ENCODE peak calls at places on chromosomes 4 and X, in four cellular contexts. J is HCT116, H is H1, V is K562. Y is an unnamed sample.

GRCh38 chr4:138297743-138298405 is 55.7 kb upstream of the SLC7A11 start:
- DNase-seq in J (no peak), H (no peak), V (no peak), Y (no peak)

GRCh38 chr4:13445841-13446790 is 38.0 kb downstream of the RAB28 start:
- DNase-seq in J (no peak), H (peak), V (peak), Y (no peak)

GRCh38 chr4:163554870-163555465 is 60.5 kb downstream of the TMA16 start:
- DNase-seq in J (no peak), H (no peak), V (peak), Y (no peak)

GRCh38 chr4:135325264-135325663 is 1123.7 kb upstream of the PABPC4L start:
- DNase-seq in J (no peak), H (no peak), V (no peak), Y (no peak)

GRCh38 chrX:103538728-103539127 is 19.4 kb upstream of the RAB40A start:
- DNase-seq in J (no peak), H (no peak), V (no peak), Y (peak)

GRCh38 chr4:4406455-4407298 is 19.8 kb downstream of the NSG1 start:
- DNase-seq in J (no peak), H (no peak), V (no peak), Y (no peak)

GRCh38 chr4:11814758-11815157 is 386.1 kb upstream of the HS3ST1 start:
- DNase-seq in J (no peak), H (no peak), V (no peak), Y (no peak)

GRCh38 chrX:96715412-96715940 is 30.8 kb downstream of the DIAPH2 start:
- DNase-seq in J (no peak), H (no peak), V (no peak), Y (no peak)

GRCh38 chrX:103253608-103254007 is 1.3 kb downstream of the TCEAL8 start:
- DNase-seq in J (no peak), H (no peak), V (peak), Y (no peak)

DNA sequence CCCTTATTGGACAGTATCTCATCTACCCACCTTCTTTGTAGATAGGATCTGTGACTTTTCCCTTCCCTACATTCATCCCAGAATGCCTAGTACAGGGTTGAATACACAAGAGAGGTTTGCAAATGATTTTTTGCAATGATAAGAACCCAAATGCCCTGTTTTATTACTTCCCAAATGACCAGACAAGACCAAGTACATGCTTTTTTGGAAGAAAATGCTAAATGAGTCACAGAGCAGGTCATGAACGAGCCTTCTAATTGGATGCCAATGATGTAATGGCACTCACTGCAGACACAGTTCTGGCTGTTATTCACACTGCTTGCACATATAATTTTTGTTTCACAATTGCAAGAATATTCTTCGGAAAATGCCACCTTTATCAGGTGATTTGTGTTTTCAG is 17.8 kb upstream of the GABRQ start:
- DNase-seq in J (no peak), H (no peak), V (no peak), Y (no peak)
- TF ChIP-seq JUND in J (no peak), H (no peak), V (no peak), Y (no peak)

GRCh38 chrX:70481424-70481823 is 36.8 kb downstream of the DLG3 start:
- DNase-seq in J (no peak), H (no peak), V (no peak), Y (no peak)
- TF ChIP-seq JUND in J (no peak), H (no peak), V (no peak), Y (no peak)

DNA sequence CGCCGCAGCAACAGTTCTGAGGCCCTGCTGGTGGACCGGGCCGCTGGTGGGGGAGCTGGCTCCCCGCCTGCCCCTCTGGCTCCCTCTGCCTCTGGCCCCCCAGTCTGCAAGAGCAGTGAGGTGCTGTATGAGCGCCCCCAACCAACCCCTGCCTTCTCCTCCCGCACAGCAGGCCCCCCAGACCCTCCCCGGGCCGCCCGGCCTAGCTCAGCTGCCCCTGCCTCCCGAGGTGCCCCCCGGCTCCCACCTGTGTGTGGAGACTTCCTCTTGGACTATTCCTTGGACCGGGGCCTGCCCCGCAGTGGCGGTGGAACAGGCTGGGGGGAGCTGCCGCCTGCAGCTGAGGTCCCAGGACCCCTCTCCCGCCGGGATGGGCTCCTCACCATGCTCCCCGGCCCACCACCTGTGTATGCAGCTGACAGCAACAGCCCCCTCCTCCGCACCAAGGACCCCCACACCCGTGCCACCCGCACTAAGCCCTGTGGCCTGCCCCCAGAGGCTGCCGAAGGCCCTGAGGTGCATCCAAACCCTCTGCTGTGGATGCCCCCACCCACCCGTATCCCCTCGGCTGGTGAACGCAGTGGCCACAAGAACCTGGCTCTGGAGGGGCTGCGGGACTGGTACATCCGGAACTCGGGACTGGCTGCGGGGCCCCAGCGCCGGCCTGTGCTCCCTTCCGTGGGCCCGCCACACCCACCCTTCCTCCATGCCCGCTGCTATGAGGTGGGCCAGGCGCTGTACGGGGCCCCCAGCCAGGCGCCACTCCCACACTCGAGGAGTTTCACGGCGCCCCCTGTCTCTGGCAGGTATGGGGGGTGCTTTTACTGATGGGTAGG is 6.3 kb downstream of the PRAF2 start:
- DNase-seq in J (no peak), H (no peak), V (no peak), Y (no peak)
- TF ChIP-seq JUND in J (no peak), H (no peak), V (no peak), Y (no peak)

DNA sequence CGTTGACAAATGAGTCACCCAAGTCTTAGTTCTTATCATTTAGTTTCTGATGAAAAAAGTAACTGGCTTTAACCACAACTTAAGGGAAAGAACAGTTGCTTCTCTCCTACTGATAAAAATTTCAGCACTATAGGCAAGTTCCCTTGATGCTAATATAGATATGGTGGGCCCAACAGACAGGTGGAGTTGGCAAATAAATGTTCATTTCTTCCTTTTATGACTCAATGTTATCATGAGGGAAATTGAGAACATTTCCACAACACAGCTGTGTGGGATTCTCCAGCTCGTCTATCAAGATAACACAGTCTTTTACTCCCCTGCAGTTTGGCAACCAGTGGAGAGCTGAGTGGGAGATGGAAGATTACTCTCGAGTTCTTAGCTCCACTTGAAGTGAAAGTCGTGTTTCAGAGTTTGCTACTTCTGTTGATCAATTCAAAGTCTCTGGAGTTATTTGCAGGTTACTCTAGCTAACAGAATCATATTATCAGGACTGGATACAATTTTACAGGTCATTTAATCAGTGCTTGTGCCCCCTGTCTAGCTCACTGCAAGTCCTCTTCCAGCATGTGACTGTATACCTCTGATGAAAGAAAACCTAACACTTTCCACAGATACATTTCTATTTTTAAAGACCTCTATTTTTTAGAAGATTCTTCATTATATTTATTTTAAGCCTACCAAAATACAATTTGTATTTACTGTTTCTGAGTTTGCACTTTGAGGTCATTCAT is 270.6 kb upstream of the GK2 start:
- DNase-seq in J (no peak), H (no peak), V (peak), Y (no peak)
- TF ChIP-seq JUND in J (no peak), H (no peak), V (peak), Y (no peak)

DNA sequence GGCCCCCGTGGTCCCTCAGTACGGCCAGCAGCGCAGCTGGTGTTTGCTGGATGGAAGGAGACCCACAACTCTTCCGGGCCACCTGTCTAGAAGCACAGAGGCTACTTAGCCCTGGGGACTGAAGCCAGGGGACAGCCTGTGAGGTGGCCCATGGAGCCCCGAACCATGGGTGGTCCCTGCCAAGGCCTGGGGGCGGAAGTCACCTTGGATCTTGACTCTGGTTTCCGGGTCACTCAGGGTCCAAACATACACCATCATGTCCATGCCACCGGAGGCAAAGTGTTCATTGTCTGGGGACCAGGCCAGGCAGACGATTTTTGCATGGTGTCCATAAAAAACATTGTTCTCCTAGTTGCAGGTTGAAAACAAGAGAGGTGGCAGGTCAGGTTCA is 39.5 kb downstream of the WDR1 start:
- DNase-seq in J (no peak), H (no peak), V (no peak), Y (no peak)
- TF ChIP-seq JUND in J (no peak), H (no peak), V (no peak), Y (no peak)

GRCh38 chrX:141642979-141643378 is 53.5 kb downstream of the SPANXA2 start:
- DNase-seq in J (no peak), H (no peak), V (no peak), Y (no peak)
- TF ChIP-seq JUND in J (no peak), H (no peak), V (no peak), Y (no peak)

DNA sequence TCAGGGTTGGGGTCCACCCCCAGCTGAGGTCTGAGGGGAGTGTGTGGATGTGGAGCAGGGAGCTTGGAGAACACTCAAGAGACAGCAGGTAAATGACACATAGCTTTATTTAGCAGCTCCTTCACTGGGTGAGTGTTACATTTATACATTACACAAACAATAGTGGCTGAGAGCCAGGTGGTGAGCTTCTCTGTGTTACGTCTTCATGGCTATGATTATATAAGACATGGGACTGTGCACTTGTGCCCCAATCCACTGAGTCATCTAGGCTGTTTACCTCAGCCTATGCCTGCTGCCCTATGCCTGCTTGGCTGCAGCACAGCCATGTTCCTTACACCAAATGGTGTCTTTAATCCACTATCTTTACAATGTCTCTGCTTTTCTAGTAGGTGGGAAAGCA is 459.6 kb downstream of the AFF2 start:
- DNase-seq in J (no peak), H (no peak), V (no peak), Y (no peak)
- TF ChIP-seq JUND in J (no peak), H (no peak), V (no peak), Y (no peak)

GRCh38 chr4:143286733-143287570 is 49.7 kb upstream of the GAB1 start:
- DNase-seq in J (no peak), H (no peak), V (peak), Y (no peak)

GRCh38 chr4:143286058-143286457 is 50.6 kb upstream of the GAB1 start:
- DNase-seq in J (no peak), H (no peak), V (no peak), Y (no peak)

GRCh38 chr4:143281507-143282169 is 55.0 kb upstream of the GAB1 start:
- DNase-seq in J (no peak), H (no peak), V (no peak), Y (no peak)

GRCh38 chr4:143287571-143287923 is 49.1 kb upstream of the GAB1 start:
- DNase-seq in J (no peak), H (no peak), V (peak), Y (no peak)

GRCh38 chr4:143282170-143282760 is 54.4 kb upstream of the GAB1 start:
- DNase-seq in J (no peak), H (no peak), V (no peak), Y (no peak)
- TF ChIP-seq JUND in J (no peak), H (no peak), V (no peak), Y (no peak)

DNA sequence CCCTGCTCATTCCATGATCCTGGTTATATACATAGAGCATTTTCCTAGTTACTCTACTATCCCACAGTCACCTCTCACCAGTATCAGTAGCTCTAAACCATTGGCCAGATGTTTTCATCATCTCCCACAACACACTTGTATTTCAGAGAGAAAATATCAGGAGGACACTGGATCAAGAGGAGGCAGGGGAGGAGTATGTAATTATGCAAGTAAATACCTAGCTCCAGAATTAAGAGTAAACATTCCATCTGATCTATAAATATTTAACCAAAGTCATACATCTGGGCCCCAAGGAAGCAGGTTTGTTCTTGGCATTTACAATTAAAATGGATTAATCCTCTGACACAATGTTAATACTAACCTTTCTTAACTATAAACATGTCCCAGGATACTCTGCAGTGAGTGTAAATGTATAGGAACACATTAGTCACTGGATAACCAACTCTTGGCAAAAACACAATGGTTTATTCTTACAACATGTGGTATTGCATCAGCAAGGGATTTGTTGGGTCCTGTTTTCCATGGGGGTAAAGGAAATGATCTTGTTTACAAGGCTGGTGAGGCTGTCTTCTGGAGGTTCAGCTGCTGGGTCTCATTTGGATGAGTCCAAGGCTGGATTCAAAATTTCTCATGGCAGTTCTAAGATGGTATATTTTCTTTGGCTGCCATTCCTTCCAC is 170.1 kb downstream of the ATG4A start:
- DNase-seq in J (no peak), H (no peak), V (no peak), Y (peak)
- TF ChIP-seq JUND in J (no peak), H (no peak), V (no peak), Y (no peak)

Y was measured in T47D.